ENCODE peak calls at places on chromosomes 11 and 22, in five cellular contexts. One of them, this sample, is unnamed.
A peak's percentile ranks its signal among the peaks of the same experiment; 100 is the strongest.

GRCh38 chr11:30949838-30950237 is 363.7 kb upstream of the MPPED2 start:
- DNase-seq in Calu3: no peak
- DNase-seq in fibroblast of the aortic adventitia: no peak
- DNase-seq in GM23338: no peak
- DNase-seq in coronary artery: no peak
- DNase-seq in this sample: no peak

GRCh38 chr11:8247312-8247711 is 16.4 kb downstream of the LMO1 start:
- DNase-seq in GM23338: peak; percentile 58
- DNase-seq in coronary artery: no peak
- DNase-seq in Calu3: peak; percentile 71
- DNase-seq in fibroblast of the aortic adventitia: no peak
- DNase-seq in this sample: no peak

GRCh38 chr11:3853935-3854659 is 1.4 kb upstream of the STIM1 start:
- DNase-seq in Calu3: no peak
- DNase-seq in GM23338: no peak
- DNase-seq in fibroblast of the aortic adventitia: no peak
- DNase-seq in coronary artery: no peak
- DNase-seq in this sample: peak; percentile 7

GRCh38 chr22:23072035-23072910 is 2.0 kb downstream of the GNAZ start:
- DNase-seq in Calu3: no peak
- DNase-seq in fibroblast of the aortic adventitia: no peak
- DNase-seq in GM23338: no peak
- DNase-seq in coronary artery: no peak
- DNase-seq in this sample: no peak

GRCh38 chr11:19753451-19754041 is 40.9 kb downstream of the NAV2 start:
- DNase-seq in GM23338: peak; percentile 41
- DNase-seq in coronary artery: no peak
- DNase-seq in Calu3: peak; percentile 68
- DNase-seq in fibroblast of the aortic adventitia: no peak
- DNase-seq in this sample: no peak

GRCh38 chr11:129316781-129317180 is 58.9 kb upstream of the BARX2 start:
- DNase-seq in coronary artery: no peak
- DNase-seq in Calu3: no peak
- DNase-seq in fibroblast of the aortic adventitia: no peak
- DNase-seq in GM23338: no peak
- DNase-seq in this sample: no peak

GRCh38 chr22:45263790-45264269 is 20.9 kb upstream of the UPK3A start:
- DNase-seq in GM23338: peak; percentile 85
- DNase-seq in Calu3: peak; percentile 81
- DNase-seq in coronary artery: no peak
- DNase-seq in fibroblast of the aortic adventitia: peak; percentile 84
- DNase-seq in this sample: peak; percentile 70

GRCh38 chr22:24178502-24179440 is 2.5 kb upstream of the SUSD2 start:
- DNase-seq in Calu3: no peak
- DNase-seq in GM23338: peak; percentile 76
- DNase-seq in coronary artery: no peak
- DNase-seq in fibroblast of the aortic adventitia: no peak
- DNase-seq in this sample: peak; percentile 43

GRCh38 chr11:10934293-10934850 is 76.5 kb upstream of the ZBED5 start:
- DNase-seq in fibroblast of the aortic adventitia: no peak
- DNase-seq in GM23338: no peak
- DNase-seq in Calu3: peak; percentile 21
- DNase-seq in coronary artery: no peak
- DNase-seq in this sample: no peak

GRCh38 chr11:85483861-85484260 is 143.3 kb downstream of the DLG2 start:
- DNase-seq in fibroblast of the aortic adventitia: peak; percentile 0
- DNase-seq in Calu3: no peak
- DNase-seq in GM23338: no peak
- DNase-seq in coronary artery: no peak
- DNase-seq in this sample: no peak

GRCh38 chr22:28332410-28332809 is 347.2 kb downstream of the TTC28 start:
- DNase-seq in GM23338: no peak
- DNase-seq in Calu3: no peak
- DNase-seq in fibroblast of the aortic adventitia: peak; percentile 8
- DNase-seq in coronary artery: no peak
- DNase-seq in this sample: no peak

GRCh38 chr11:32382339-32383049 is 52.8 kb downstream of the WT1 start:
- DNase-seq in coronary artery: no peak
- DNase-seq in Calu3: no peak
- DNase-seq in fibroblast of the aortic adventitia: no peak
- DNase-seq in GM23338: no peak
- DNase-seq in this sample: no peak

GRCh38 chr11:30257058-30257457 is 26.2 kb downstream of the FSHB start:
- DNase-seq in coronary artery: no peak
- DNase-seq in fibroblast of the aortic adventitia: no peak
- DNase-seq in Calu3: no peak
- DNase-seq in GM23338: peak; percentile 64
- DNase-seq in this sample: no peak

GRCh38 chr11:122422707-122423106 is 232.8 kb upstream of the UBASH3B start:
- DNase-seq in Calu3: no peak
- DNase-seq in fibroblast of the aortic adventitia: peak; percentile 22
- DNase-seq in GM23338: no peak
- DNase-seq in coronary artery: no peak
- DNase-seq in this sample: no peak

GRCh38 chr11:36391062-36391461 is 95.0 kb downstream of the PRR5L start:
- DNase-seq in GM23338: no peak
- DNase-seq in coronary artery: no peak
- DNase-seq in Calu3: no peak
- DNase-seq in fibroblast of the aortic adventitia: no peak
- DNase-seq in this sample: no peak

GRCh38 chr11:37788141-37788877 is 1190.3 kb upstream of the RAG2 start:
- DNase-seq in fibroblast of the aortic adventitia: peak; percentile 69
- DNase-seq in GM23338: no peak
- DNase-seq in coronary artery: no peak
- DNase-seq in Calu3: peak; percentile 12
- DNase-seq in this sample: no peak

GRCh38 chr11:86459682-86460460 is 85.2 kb downstream of the CCDC81 start:
- DNase-seq in coronary artery: peak; percentile 79
- DNase-seq in fibroblast of the aortic adventitia: peak; percentile 95
- DNase-seq in GM23338: peak; percentile 8
- DNase-seq in Calu3: peak; percentile 58
- DNase-seq in this sample: no peak

GRCh38 chr11:73240190-73240781 is 22.2 kb downstream of the P2RY2 start:
- DNase-seq in Calu3: no peak
- DNase-seq in fibroblast of the aortic adventitia: peak; percentile 92
- DNase-seq in coronary artery: peak; percentile 87
- DNase-seq in GM23338: no peak
- DNase-seq in this sample: no peak

GRCh38 chr11:35235944-35236666 is 97.1 kb downstream of the CD44 start:
- DNase-seq in Calu3: peak; percentile 75
- DNase-seq in coronary artery: no peak
- DNase-seq in GM23338: no peak
- DNase-seq in fibroblast of the aortic adventitia: peak; percentile 25
- DNase-seq in this sample: no peak

GRCh38 chr11:35237860-35238715 is 99.1 kb downstream of the CD44 start:
- DNase-seq in fibroblast of the aortic adventitia: no peak
- DNase-seq in Calu3: peak; percentile 32
- DNase-seq in GM23338: peak; percentile 96
- DNase-seq in coronary artery: no peak
- DNase-seq in this sample: peak; percentile 50

GRCh38 chr11:35238882-35239281 is 99.9 kb downstream of the CD44 start:
- DNase-seq in Calu3: no peak
- DNase-seq in GM23338: no peak
- DNase-seq in fibroblast of the aortic adventitia: no peak
- DNase-seq in coronary artery: no peak
- DNase-seq in this sample: no peak

GRCh38 chr11:35236667-35237003 is 97.7 kb downstream of the CD44 start:
- DNase-seq in coronary artery: no peak
- DNase-seq in GM23338: no peak
- DNase-seq in fibroblast of the aortic adventitia: no peak
- DNase-seq in Calu3: peak; percentile 14
- DNase-seq in this sample: no peak

DNA sequence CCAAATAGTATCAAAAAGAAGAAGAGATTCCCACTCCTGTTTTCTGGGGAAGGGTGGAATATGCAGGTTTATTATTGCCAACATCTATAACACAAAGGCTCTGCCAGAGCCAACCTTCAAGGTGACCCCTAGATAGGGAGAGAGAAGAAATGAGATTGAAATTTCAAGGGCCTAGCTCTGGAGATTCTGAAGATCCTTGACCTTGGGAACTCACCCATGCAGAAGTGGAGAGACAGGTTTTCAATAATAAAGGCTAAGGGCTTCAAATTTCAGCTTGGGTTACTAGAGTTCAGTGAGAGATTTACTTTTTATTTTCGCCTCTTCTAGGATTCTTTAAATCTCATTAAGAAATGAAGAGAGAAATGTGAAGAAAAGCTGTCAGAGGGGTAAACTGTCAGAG is 98.4 kb downstream of the CD44 start:
- DNase-seq in Calu3: no peak
- DNase-seq in GM23338: peak; percentile 46
- DNase-seq in fibroblast of the aortic adventitia: no peak
- DNase-seq in coronary artery: no peak
- DNase-seq in this sample: no peak
- TF ChIP-seq CTCF in Calu3: no peak
- TF ChIP-seq CTCF in GM23338: no peak
- TF ChIP-seq CTCF in fibroblast of the aortic adventitia: no peak
- TF ChIP-seq CTCF in coronary artery: no peak
- TF ChIP-seq CTCF in this sample: no peak

GRCh38 chr11:125174057-125174456 is 9.5 kb downstream of the PKNOX2 start:
- DNase-seq in fibroblast of the aortic adventitia: no peak
- DNase-seq in GM23338: no peak
- DNase-seq in coronary artery: no peak
- DNase-seq in Calu3: no peak
- DNase-seq in this sample: no peak
- TF ChIP-seq CTCF in fibroblast of the aortic adventitia: no peak
- TF ChIP-seq CTCF in GM23338: no peak
- TF ChIP-seq CTCF in coronary artery: no peak
- TF ChIP-seq CTCF in Calu3: no peak
- TF ChIP-seq CTCF in this sample: no peak

GRCh38 chr11:67472882-67473281 is 3.8 kb upstream of the TMEM134 start:
- DNase-seq in Calu3: no peak
- DNase-seq in fibroblast of the aortic adventitia: no peak
- DNase-seq in GM23338: no peak
- DNase-seq in coronary artery: no peak
- DNase-seq in this sample: no peak
- TF ChIP-seq CTCF in Calu3: no peak
- TF ChIP-seq CTCF in fibroblast of the aortic adventitia: no peak
- TF ChIP-seq CTCF in GM23338: no peak
- TF ChIP-seq CTCF in coronary artery: no peak
- TF ChIP-seq CTCF in this sample: no peak

GRCh38 chr11:12185914-12186313 is 75.5 kb downstream of the MICAL2 start:
- DNase-seq in coronary artery: no peak
- DNase-seq in GM23338: no peak
- DNase-seq in Calu3: no peak
- DNase-seq in fibroblast of the aortic adventitia: no peak
- DNase-seq in this sample: no peak
- TF ChIP-seq CTCF in coronary artery: no peak
- TF ChIP-seq CTCF in GM23338: no peak
- TF ChIP-seq CTCF in Calu3: no peak
- TF ChIP-seq CTCF in fibroblast of the aortic adventitia: no peak
- TF ChIP-seq CTCF in this sample: no peak

DNA sequence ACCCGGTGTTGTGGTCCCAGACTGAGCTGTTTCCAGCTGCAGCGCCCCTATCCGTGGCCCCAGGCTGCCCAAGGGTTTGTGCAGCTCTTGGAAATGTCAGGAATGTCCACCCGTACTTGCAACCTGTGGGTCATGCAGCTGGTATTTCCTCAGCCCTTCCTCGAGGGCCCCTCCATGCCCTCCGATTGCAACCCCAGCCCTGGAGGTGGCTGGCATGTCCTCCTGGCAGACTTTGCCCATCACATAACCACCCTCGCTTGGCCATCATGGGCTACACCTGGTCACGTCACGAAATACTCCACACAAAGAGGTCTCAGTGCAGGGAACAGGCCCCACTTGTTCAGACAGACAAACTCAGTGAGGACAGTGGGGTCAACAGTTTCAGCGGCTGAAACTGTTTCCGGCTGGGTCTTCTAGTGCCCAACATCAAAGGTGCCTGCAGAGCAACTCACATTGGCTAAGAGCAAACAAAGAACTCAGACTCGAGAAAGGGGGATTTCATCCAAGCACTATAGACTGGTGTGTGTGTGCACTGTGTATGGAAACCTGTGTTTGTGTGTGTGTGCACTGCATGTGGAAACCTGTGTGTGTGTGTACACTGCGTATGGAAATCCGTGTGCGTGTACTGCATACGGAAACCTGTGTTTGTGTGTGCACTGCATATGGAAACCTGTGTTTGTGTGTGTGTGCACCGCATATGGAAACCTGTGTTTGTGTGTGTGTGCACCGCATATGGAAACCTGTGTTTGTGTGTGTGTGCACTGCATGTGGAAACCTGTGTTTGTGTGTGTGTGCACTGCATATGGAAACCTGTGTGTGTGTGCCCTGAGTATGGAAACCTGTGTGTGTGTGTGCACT is 72.8 kb upstream of the CCND1 start:
- DNase-seq in coronary artery: peak; percentile 55
- DNase-seq in fibroblast of the aortic adventitia: no peak
- DNase-seq in Calu3: no peak
- DNase-seq in GM23338: no peak
- DNase-seq in this sample: no peak
- TF ChIP-seq CTCF in coronary artery: no peak
- TF ChIP-seq CTCF in fibroblast of the aortic adventitia: no peak
- TF ChIP-seq CTCF in Calu3: no peak
- TF ChIP-seq CTCF in GM23338: no peak
- TF ChIP-seq CTCF in this sample: no peak

GRCh38 chr22:25900880-25901279 is 158.9 kb downstream of the MYO18B start:
- DNase-seq in GM23338: peak; percentile 29
- DNase-seq in coronary artery: no peak
- DNase-seq in Calu3: no peak
- DNase-seq in fibroblast of the aortic adventitia: no peak
- DNase-seq in this sample: no peak

GRCh38 chr22:25899566-25899965 is 157.6 kb downstream of the MYO18B start:
- DNase-seq in GM23338: no peak
- DNase-seq in Calu3: no peak
- DNase-seq in coronary artery: no peak
- DNase-seq in fibroblast of the aortic adventitia: no peak
- DNase-seq in this sample: no peak

GRCh38 chr22:25900390-25900789 is 158.4 kb downstream of the MYO18B start:
- DNase-seq in Calu3: no peak
- DNase-seq in coronary artery: no peak
- DNase-seq in fibroblast of the aortic adventitia: no peak
- DNase-seq in GM23338: no peak
- DNase-seq in this sample: no peak

GRCh38 chr22:25896592-25896991 is 154.6 kb downstream of the MYO18B start:
- DNase-seq in coronary artery: no peak
- DNase-seq in Calu3: no peak
- DNase-seq in GM23338: no peak
- DNase-seq in fibroblast of the aortic adventitia: no peak
- DNase-seq in this sample: no peak

DNA sequence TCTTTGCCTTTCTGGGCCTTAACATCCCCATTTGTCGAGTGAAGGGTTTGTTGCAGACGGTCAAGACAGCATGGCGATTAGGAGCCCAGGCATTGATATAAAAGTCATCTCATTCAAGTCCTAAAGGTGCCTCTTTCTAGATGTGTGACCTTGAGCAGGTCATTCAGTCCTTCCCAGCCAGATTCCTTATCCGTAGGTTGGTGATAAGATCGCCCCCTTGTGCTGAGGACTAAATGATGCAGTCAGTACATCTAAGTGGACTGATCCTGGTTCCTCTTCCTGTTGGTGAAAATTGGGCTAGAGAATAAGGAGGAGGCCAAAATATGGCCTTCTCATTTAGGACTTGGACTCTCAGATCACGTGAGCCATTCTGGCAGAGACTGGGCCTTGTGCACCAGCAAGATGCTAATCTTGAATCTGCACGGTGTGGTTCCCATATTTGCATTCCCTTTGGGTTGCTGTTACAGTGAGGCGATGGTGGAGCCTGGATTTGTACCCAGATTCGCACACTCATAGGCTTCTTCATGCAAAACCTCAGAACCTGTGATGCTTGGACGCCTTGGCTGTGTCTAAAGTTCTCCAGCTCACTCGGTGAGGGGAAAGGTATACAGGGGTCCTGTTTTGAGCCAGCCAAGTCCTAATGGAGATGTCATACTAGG is 156.8 kb downstream of the MYO18B start:
- DNase-seq in fibroblast of the aortic adventitia: no peak
- DNase-seq in coronary artery: no peak
- DNase-seq in Calu3: no peak
- DNase-seq in GM23338: peak; percentile 79
- DNase-seq in this sample: no peak
- TF ChIP-seq CTCF in fibroblast of the aortic adventitia: no peak
- TF ChIP-seq CTCF in coronary artery: no peak
- TF ChIP-seq CTCF in Calu3: no peak
- TF ChIP-seq CTCF in GM23338: peak; percentile 79
- TF ChIP-seq CTCF in this sample: peak; percentile 48

This sample was measured in nephron progenitor cell.